ENCODE peak calls at places on chromosomes 6 and 20, in six cellular contexts. L is GM12878, N is HepG2, Z is K562, Y is H1, T is GM12891. V is an unnamed sample.
A peak's percentile ranks its signal among the peaks of the same experiment; 100 is the strongest.

GRCh38 chr6:71349395-71349794 is 60.8 kb downstream of the OGFRL1 start:
- DNase-seq in T (no peak), L (no peak), Y (no peak), N (peak; percentile 2), Z (no peak), V (no peak)

GRCh38 chr6:52454556-52454955 is 34.4 kb downstream of the EFHC1 start:
- DNase-seq in L (no peak), T (no peak), Y (no peak), N (peak; percentile 6), Z (no peak), V (no peak)

GRCh38 chr6:46170357-46171289 is at the start of gene ENPP5:
- DNase-seq in N (no peak), Z (peak; percentile 23), L (peak; percentile 12), T (peak; percentile 70), Y (peak; percentile 92), V (peak; percentile 61)

GRCh38 chr6:35021014-35021413 is 120.1 kb downstream of the TCP11 start:
- DNase-seq in T (no peak), L (no peak), Y (no peak), Z (no peak), N (no peak), V (no peak)

GRCh38 chr6:24574809-24575208 is 71.2 kb downstream of the KIAA0319 start:
- DNase-seq in L (no peak), T (peak; percentile 21), N (no peak), Z (no peak), Y (no peak), V (no peak)

GRCh38 chr6:3616565-3617176 is 134.8 kb downstream of the PXDC1 start:
- DNase-seq in L (no peak), T (no peak), Y (peak; percentile 36), N (no peak), Z (no peak), V (no peak)

GRCh38 chr6:4460595-4461475 is 315.4 kb upstream of the CDYL start:
- DNase-seq in L (no peak), N (no peak), Z (no peak), Y (no peak), T (no peak), V (no peak)

GRCh38 chr20:25402583-25402982 is 4.9 kb upstream of the GINS1 start:
- DNase-seq in Y (no peak), N (no peak), L (no peak), T (no peak), Z (no peak), V (no peak)

GRCh38 chr6:77930945-77931344 is 278.1 kb downstream of the MEI4 start:
- DNase-seq in Y (no peak), Z (no peak), N (no peak), L (no peak), T (no peak), V (no peak)

GRCh38 chr6:80336906-80337305 is 230.4 kb downstream of the BCKDHB start:
- DNase-seq in Z (no peak), T (no peak), N (no peak), Y (no peak), L (no peak), V (no peak)

GRCh38 chr6:43897571-43898302 is 127.7 kb downstream of the VEGFA start:
- DNase-seq in T (no peak), L (no peak), N (no peak), Z (no peak), Y (no peak), V (no peak)

GRCh38 chr6:149108398-149109100 is 209.0 kb upstream of the TAB2 start:
- DNase-seq in T (no peak), Z (no peak), Y (no peak), L (no peak), N (no peak), V (no peak)

GRCh38 chr6:128505603-128506002 is 14.8 kb downstream of the PTPRK start:
- DNase-seq in L (no peak), T (no peak), Z (no peak), Y (no peak), N (peak; percentile 85), V (no peak)

GRCh38 chr20:40319741-40320499 is 369.1 kb downstream of the MAFB start:
- DNase-seq in Z (no peak), T (no peak), Y (no peak), L (no peak), N (no peak), V (no peak)

GRCh38 chr6:157385482-157385881 is 4.5 kb downstream of the ZDHHC14 start:
- DNase-seq in L (peak; percentile 44), Y (no peak), Z (no peak), N (no peak), T (no peak), V (no peak)
- TF ChIP-seq POLR2A in L (no peak), Y (no peak), Z (no peak), N (no peak), T (no peak), V (no peak)

DNA sequence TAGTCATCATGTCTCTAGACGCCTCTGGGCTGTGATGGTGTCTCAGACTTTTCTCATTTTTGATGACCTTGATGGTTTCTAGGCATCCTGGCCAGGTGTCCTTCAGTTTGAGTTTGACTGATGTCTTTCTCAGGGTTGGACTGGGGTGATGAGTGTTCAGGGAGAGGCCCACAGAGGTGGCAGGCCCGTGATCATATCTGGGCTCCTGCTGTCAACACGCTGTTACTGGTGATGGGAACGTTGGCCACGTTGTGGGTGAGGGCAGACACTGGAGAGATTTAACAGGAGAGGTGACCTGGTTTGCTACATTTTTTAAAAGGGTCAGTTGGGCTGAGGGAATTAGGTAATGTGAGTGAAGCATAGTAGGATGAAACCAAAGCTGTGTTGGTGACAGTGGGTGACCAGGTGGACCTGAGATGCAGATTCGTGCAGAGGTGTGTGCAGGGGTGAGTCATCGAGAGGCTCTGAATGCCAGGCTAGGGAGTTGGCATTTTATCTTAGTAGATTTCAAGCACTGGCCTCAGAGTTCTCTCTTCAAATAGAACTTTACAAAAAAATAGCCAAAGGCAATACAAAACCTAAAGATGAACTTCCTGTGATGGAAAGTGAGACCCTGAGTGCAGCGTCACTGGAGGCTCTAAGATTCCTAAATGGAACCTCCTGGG is 174.1 kb downstream of the CDH26 start:
- DNase-seq in Y (no peak), N (no peak), Z (no peak), T (no peak), L (no peak), V (no peak)
- TF ChIP-seq TAF1 in Y (no peak), N (no peak), Z (no peak), T (no peak), L (no peak), V (no peak)

DNA sequence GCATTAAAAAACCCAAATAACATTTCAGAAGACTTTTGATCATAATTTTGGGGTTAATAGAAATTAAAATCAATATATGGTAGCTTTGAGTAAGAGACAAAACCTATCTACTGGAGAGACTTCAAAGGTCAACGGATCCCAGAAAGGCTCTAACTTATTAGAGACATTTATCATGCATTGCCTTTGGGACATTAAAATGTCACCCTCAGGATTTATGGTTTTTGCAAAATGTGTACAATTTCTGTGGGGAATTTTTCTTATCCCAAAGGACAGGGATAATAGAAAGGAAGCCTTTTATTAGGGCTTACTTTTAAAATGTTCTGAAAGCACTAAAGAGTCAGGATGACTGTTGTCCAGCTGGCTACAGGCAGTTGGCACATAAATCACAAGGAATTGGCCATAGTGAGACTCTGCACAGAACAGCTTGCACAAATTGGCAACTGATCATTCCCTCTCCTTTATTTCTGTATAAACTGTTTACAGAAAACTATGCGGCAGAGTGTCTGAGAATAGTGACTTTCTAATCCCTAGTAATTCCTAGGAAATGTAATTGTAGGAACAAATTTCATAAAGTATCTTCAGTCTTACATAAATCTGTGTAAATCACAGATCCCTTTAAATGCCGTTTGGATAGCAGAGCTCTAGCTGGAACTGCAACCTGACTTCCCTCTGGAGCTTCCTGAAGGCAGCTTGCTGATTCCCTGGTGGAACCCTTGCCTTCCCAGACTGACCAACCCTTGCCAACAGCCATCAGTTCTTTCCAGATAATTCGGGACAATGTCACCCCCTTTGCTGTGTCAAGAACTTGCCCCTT is 201.1 kb upstream of the PREP start:
- DNase-seq in L (no peak), N (no peak), T (no peak), Y (no peak), Z (no peak), V (no peak)
- TF ChIP-seq POLR2AphosphoS5 in L (no peak), N (no peak), T (no peak), Y (no peak), Z (no peak), V (no peak)

DNA sequence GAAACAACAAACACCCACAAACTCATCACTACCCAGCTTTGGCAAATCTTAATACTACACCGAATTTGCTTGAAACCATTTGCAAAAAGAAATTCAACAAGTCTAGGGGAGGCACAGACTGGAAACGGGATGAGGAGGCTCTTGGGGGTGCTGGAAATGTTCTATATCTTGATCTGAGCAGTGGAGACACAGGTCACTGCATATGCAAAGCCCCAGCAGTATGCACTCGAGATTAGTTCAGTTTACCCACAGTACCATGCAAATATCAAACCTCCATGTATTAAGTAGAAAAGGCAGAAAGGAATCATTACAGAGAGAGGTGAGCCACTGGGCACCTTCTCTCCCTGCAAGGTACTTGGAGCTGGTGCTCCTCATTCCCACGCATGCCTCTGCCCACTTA is 75.9 kb downstream of the PREX1 start:
- DNase-seq in L (no peak), Y (no peak), N (no peak), T (no peak), Z (no peak), V (no peak)
- TF ChIP-seq POLR2A in L (no peak), Y (no peak), N (no peak), T (no peak), Z (no peak), V (no peak)

DNA sequence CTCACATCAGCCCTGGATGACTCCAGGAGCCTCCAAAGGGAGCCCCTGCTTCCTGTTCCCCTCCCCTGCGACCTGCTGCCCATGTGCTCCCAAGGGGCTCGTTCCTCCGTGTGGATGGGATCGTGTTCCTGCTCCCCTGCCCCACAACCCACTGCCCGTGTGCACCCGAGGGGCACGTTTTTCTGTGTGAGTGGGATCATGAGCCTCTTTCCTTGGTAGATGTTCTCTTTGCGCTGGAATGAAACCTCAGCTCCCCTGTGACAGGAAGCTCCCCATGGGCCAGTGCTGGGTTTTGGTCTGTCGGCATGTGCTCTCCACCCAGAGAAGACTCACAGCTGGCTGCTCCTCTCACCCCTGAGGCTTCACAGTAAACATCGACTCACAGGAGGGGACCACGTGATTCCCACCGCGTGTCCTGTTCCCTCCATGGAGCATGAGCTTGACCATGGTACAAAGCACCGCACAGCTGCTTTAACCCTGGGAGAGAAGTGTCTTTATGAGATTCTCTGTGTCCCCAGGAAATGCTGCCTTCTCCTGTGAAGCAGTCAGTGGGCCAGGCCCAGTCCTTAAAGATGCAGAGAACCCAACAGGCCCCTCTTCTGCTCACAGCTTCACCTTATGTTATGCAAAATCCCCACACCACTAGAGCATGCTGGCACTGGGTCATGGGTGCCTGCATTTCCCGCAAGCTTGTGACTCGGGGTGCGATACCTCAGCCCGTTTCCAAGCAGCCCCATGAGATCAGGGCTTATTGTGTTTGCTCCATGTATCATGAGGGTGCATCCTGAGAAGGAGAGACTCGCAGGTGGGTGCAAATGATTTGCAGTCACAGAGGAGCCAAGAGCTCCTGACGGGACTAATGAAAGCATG is 215.1 kb downstream of the ERMARD start:
- DNase-seq in T (no peak), N (no peak), Y (peak; percentile 45), Z (no peak), L (no peak), V (no peak)
- TF ChIP-seq TAF1 in T (no peak), N (no peak), Y (no peak), Z (no peak), L (no peak), V (no peak)

GRCh38 chr20:62885046-62885445 is 23.4 kb upstream of the TCFL5 start:
- DNase-seq in N (no peak), Y (no peak), Z (no peak), T (no peak), L (no peak), V (no peak)
- TF ChIP-seq POLR2AphosphoS5 in N (no peak), Y (no peak), Z (no peak), T (no peak), L (no peak), V (no peak)

GRCh38 chr20:2102585-2103453 is 1.2 kb downstream of the STK35 start:
- DNase-seq in N (peak; percentile 87), L (no peak), Z (peak; percentile 79), T (peak; percentile 93), Y (peak; percentile 80), V (peak; percentile 88)
- TF ChIP-seq POLR2A in N (peak; percentile 90), L (peak; percentile 81), Z (peak; percentile 44), T (no peak), Y (peak; percentile 58), V (peak; percentile 56)